ENCODE peak calls at places on chromosomes 4 and X, in eight cellular contexts. S, E, Z, R, N, F, L and B are unnamed samples.

GRCh38 chrX:112910418-112910817 is 69.8 kb upstream of the AMOT start:
- DNase-seq in S (no peak), E (no peak), Z (no peak), R (no peak), N (no peak), F (no peak), L (no peak), B (no peak)

GRCh38 chr4:10086506-10087120 is 30.0 kb downstream of the WDR1 start:
- DNase-seq in S (no peak), E (no peak), Z (no peak), R (no peak), N (no peak), F (no peak), L (no peak), B (no peak)

GRCh38 chr4:87120411-87121162 is 99.8 kb downstream of the KLHL8 start:
- DNase-seq in S (no peak), E (peak), Z (peak), R (peak), N (no peak), F (peak), L (no peak), B (peak)

GRCh38 chrX:155966876-155967275 is 30.6 kb upstream of the IL9R start:
- DNase-seq in S (peak), E (peak), Z (peak), R (no peak), N (peak), F (peak), L (no peak), B (peak)

GRCh38 chr4:183860726-183861125 is 44.4 kb upstream of the STOX2 start:
- DNase-seq in S (no peak), E (peak), Z (peak), R (no peak), N (no peak), F (no peak), L (no peak), B (no peak)

GRCh38 chr4:107147864-107148263 is 111.8 kb upstream of the DKK2 start:
- DNase-seq in S (no peak), E (no peak), Z (no peak), R (no peak), N (no peak), F (no peak), L (no peak), B (no peak)

GRCh38 chrX:80331285-80331684 is 89.0 kb upstream of the TENT5D start:
- DNase-seq in S (no peak), E (no peak), Z (no peak), R (no peak), N (no peak), F (no peak), L (no peak), B (no peak)

GRCh38 chrX:68684291-68684918 is 36.9 kb downstream of the STARD8 start:
- DNase-seq in S (peak), E (no peak), Z (no peak), R (no peak), N (no peak), F (no peak), L (no peak), B (no peak)

GRCh38 chrX:134745636-134746378 is 87.5 kb upstream of the PLAC1 start:
- DNase-seq in S (peak), E (no peak), Z (no peak), R (no peak), N (no peak), F (no peak), L (no peak), B (no peak)

GRCh38 chr4:184544711-184545409 is 70.5 kb upstream of the IRF2 start:
- DNase-seq in S (peak), E (no peak), Z (no peak), R (peak), N (peak), F (no peak), L (no peak), B (peak)

GRCh38 chrX:97065973-97066372 is 182.3 kb downstream of the RPA4 start:
- DNase-seq in S (no peak), E (peak), Z (no peak), R (peak), N (no peak), F (no peak), L (no peak), B (no peak)

GRCh38 chr4:139553751-139554670 is 2.0 kb downstream of the SETD7 start:
- DNase-seq in S (no peak), E (no peak), Z (no peak), R (no peak), N (no peak), F (no peak), L (no peak), B (no peak)

GRCh38 chr4:133775881-133776280 is 425.7 kb downstream of the PABPC4L start:
- DNase-seq in S (peak), E (peak), Z (no peak), R (peak), N (no peak), F (no peak), L (no peak), B (peak)

GRCh38 chr4:37528161-37528560 is 158.0 kb downstream of the RELL1 start:
- DNase-seq in S (peak), E (peak), Z (peak), R (no peak), N (peak), F (peak), L (no peak), B (peak)

GRCh38 chr4:118987959-118988634 is 99.4 kb downstream of the SYNPO2 start:
- DNase-seq in S (no peak), E (no peak), Z (no peak), R (no peak), N (no peak), F (no peak), L (no peak), B (no peak)

GRCh38 chrX:48090123-48090522 is 18.7 kb upstream of the ZNF630 start:
- DNase-seq in S (peak), E (peak), Z (no peak), R (no peak), N (peak), F (peak), L (no peak), B (no peak)

GRCh38 chrX:71111141-71111843 is at the start of gene IL2RG:
- DNase-seq in S (peak), E (peak), Z (no peak), R (no peak), N (no peak), F (peak), L (no peak), B (no peak)

GRCh38 chr4:7343353-7343655 is 91.4 kb downstream of the PSAPL1 start:
- DNase-seq in S (no peak), E (no peak), Z (no peak), R (no peak), N (no peak), F (no peak), L (no peak), B (no peak)

GRCh38 chrX:149370097-149370496 is 135.0 kb downstream of the IDS start:
- DNase-seq in S (no peak), E (no peak), Z (no peak), R (no peak), N (no peak), F (no peak), L (peak), B (no peak)

GRCh38 chrX:46180258-46180687 is 364.9 kb downstream of the ZNF674 start:
- DNase-seq in S (peak), E (peak), Z (no peak), R (peak), N (peak), F (no peak), L (peak), B (peak)

GRCh38 chr4:119010909-119011606 is 122.4 kb downstream of the SYNPO2 start:
- DNase-seq in S (peak), E (no peak), Z (no peak), R (no peak), N (no peak), F (no peak), L (no peak), B (peak)

GRCh38 chrX:78375894-78376293 is 48.5 kb upstream of the CYSLTR1 start:
- DNase-seq in S (peak), E (peak), Z (no peak), R (no peak), N (no peak), F (no peak), L (no peak), B (no peak)

GRCh38 chr4:159035570-159035969 is 67.3 kb upstream of the RAPGEF2 start:
- DNase-seq in S (no peak), E (no peak), Z (no peak), R (no peak), N (no peak), F (no peak), L (no peak), B (no peak)

GRCh38 chr4:181301735-181302380 is 941.3 kb upstream of the TENM3 start:
- DNase-seq in S (peak), E (peak), Z (peak), R (peak), N (peak), F (peak), L (peak), B (peak)

GRCh38 chr4:31655328-31655727 is 935.2 kb downstream of the PCDH7 start:
- DNase-seq in S (no peak), E (peak), Z (no peak), R (peak), N (no peak), F (no peak), L (peak), B (peak)

GRCh38 chr4:151013944-151014343 is 1.1 kb downstream of the LRBA start:
- DNase-seq in S (no peak), E (no peak), Z (no peak), R (no peak), N (no peak), F (no peak), L (no peak), B (no peak)

GRCh38 chrX:102345916-102346315 is 93.9 kb downstream of the NXF2B start:
- DNase-seq in S (peak), E (peak), Z (peak), R (peak), N (peak), F (peak), L (no peak), B (peak)

GRCh38 chrX:102339312-102340298 is 92.6 kb downstream of the NXF2 start:
- DNase-seq in S (peak), E (no peak), Z (no peak), R (no peak), N (no peak), F (no peak), L (no peak), B (no peak)

GRCh38 chrX:102338162-102338561 is 91.2 kb downstream of the NXF2 start:
- DNase-seq in S (no peak), E (no peak), Z (no peak), R (no peak), N (no peak), F (no peak), L (no peak), B (no peak)

GRCh38 chrX:102341867-102342266 is 94.9 kb downstream of the NXF2 start:
- DNase-seq in S (no peak), E (no peak), Z (no peak), R (no peak), N (no peak), F (no peak), L (no peak), B (no peak)
- TF ChIP-seq CTCF in S (no peak), E (peak), Z (no peak), R (peak), N (no peak), F (no peak), L (peak), B (no peak)

DNA sequence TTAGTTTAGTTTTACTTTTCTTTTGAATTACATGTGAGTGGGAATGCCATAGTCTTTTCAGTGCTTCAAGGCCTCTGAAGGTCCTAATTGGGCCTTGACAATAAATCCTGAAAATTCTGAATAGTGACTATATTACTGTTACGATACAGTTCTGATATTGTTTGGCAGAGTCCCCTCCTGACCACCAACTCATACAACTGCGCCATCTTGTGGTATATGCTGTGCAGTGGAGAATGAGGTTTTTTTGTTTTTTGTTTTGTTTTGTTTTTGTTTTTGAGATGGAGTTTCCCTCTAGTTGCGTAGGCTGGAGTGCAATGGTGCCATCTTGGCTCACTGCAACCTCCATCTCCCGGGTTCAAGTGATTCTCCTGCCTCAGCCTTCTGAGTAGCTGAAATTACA is 56.6 kb upstream of the CHRDL1 start:
- DNase-seq in S (peak), E (peak), Z (peak), R (peak), N (peak), F (no peak), L (no peak), B (peak)
- TF ChIP-seq CTCF in S (peak), E (peak), Z (peak), R (peak), N (peak), F (peak), L (peak), B (peak)

DNA sequence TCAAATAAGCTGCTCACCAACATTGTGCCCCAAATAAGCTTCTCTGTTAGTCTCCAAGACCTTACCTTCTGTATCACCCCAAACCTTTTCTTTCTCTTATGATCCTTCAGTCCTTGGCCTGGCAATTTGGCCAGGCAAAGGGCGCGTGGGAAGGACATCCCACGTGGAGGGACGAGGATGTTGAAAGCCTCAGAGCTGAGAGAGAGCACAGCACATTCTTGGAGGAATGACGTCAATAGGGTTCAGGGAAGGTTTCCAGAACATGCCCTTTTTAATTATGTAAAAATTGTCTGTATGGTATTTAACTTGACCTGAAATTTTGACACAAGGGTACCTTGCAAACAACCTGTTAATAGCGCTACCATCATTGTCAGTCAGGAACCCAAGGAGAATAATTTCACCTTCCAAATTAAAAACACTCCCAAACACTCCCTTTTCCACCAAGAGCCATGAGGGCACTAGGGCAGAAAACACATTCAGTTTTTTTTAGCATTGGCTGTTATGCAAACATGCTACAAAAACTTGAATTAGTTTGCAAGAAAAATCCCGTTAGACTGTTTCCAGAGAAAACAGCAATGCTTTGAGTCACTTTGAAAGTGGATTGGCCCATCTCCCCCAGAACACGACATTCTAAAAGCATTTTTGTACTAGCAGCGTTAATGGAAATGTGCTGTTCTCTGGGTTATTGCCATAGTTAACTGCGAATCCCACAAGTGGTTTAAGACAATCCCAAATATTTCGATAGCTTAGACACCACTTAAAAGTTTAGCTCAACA is 183.2 kb upstream of the PUDP start:
- DNase-seq in S (no peak), E (no peak), Z (no peak), R (peak), N (peak), F (no peak), L (no peak), B (peak)
- TF ChIP-seq CTCF in S (no peak), E (no peak), Z (no peak), R (no peak), N (no peak), F (no peak), L (no peak), B (no peak)

DNA sequence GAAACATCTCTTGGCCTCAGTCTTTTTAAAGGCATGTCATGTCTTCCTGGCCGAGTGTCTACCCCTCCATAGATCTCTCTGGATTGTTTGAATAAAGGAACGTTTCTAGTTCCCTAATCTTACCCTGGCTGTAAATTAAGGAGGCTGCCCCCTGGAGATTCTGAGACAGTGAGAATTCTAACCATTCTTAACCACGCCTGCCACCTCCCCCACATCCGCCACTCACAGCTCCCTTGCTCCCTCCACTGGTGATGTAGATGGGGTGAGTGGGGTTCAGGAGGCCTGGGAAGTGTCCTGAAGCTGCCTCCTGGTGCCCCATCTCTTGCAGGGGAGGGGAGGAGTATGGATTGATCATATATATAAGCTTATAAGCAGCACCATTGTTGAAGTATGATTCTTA is 48.0 kb upstream of the TRIM2 start:
- DNase-seq in S (peak), E (no peak), Z (no peak), R (no peak), N (no peak), F (peak), L (no peak), B (no peak)
- TF ChIP-seq CTCF in S (peak), E (no peak), Z (no peak), R (no peak), N (no peak), F (peak), L (peak), B (no peak)

GRCh38 chr4:146510942-146511341 is 10.8 kb downstream of the SLC10A7 start:
- DNase-seq in S (no peak), E (no peak), Z (no peak), R (no peak), N (no peak), F (peak), L (peak), B (no peak)
- TF ChIP-seq CTCF in S (no peak), E (no peak), Z (no peak), R (peak), N (no peak), F (peak), L (peak), B (no peak)